ENCODE peak calls at places on chromosomes 6 and 20, in four cellular contexts. One of them, this sample, is unnamed.

GRCh38 chr6:24428615-24429014 is 25.9 kb downstream of the MRS2 start:
- DNase-seq in iris pigment epithelial cell: peak; percentile 76
- DNase-seq in NCI-H82: no peak
- DNase-seq in HFFc6: peak; percentile 32
- DNase-seq in this sample: no peak

GRCh38 chr6:28525496-28526039 is at the start of gene GPX5:
- DNase-seq in NCI-H82: no peak
- DNase-seq in HFFc6: no peak
- DNase-seq in iris pigment epithelial cell: peak; percentile 10
- DNase-seq in this sample: no peak

GRCh38 chr6:81820979-81821378 is 68.5 kb upstream of the TENT5A start:
- DNase-seq in HFFc6: no peak
- DNase-seq in NCI-H82: no peak
- DNase-seq in iris pigment epithelial cell: no peak
- DNase-seq in this sample: no peak

GRCh38 chr20:64035066-64035932 is 683 bp upstream of the C20orf204 start:
- DNase-seq in iris pigment epithelial cell: no peak
- DNase-seq in HFFc6: no peak
- DNase-seq in NCI-H82: no peak
- DNase-seq in this sample: no peak

GRCh38 chr6:111952326-111952725 is 79.1 kb upstream of the FYN start:
- DNase-seq in NCI-H82: no peak
- DNase-seq in HFFc6: no peak
- DNase-seq in iris pigment epithelial cell: no peak
- DNase-seq in this sample: no peak

GRCh38 chr6:6277418-6277817 is 43.0 kb downstream of the F13A1 start:
- DNase-seq in NCI-H82: no peak
- DNase-seq in iris pigment epithelial cell: peak; percentile 17
- DNase-seq in HFFc6: no peak
- DNase-seq in this sample: no peak

GRCh38 chr20:9025643-9026042 is 43.2 kb upstream of the PLCB4 start:
- DNase-seq in HFFc6: peak; percentile 59
- DNase-seq in iris pigment epithelial cell: peak; percentile 77
- DNase-seq in NCI-H82: no peak
- DNase-seq in this sample: no peak

GRCh38 chr6:3822747-3823445 is 26.3 kb upstream of the FAM50B start:
- DNase-seq in HFFc6: no peak
- DNase-seq in iris pigment epithelial cell: no peak
- DNase-seq in NCI-H82: no peak
- DNase-seq in this sample: no peak

GRCh38 chr6:113147544-113147943 is 709.6 kb upstream of the MARCKS start:
- DNase-seq in HFFc6: peak; percentile 86
- DNase-seq in NCI-H82: no peak
- DNase-seq in iris pigment epithelial cell: peak; percentile 65
- DNase-seq in this sample: no peak

GRCh38 chr6:169839898-169840631 is 88.6 kb downstream of the ERMARD start:
- DNase-seq in HFFc6: no peak
- DNase-seq in iris pigment epithelial cell: no peak
- DNase-seq in NCI-H82: no peak
- DNase-seq in this sample: no peak